ENCODE peak calls at places on chromosomes 5 and 9, in four cellular contexts. One of them, this sample, is unnamed. For H3K4me1, the result is how much of the 10 kb centered on the place peaks cover.

GRCh38 chr9:21015122-21015815 is 16.2 kb downstream of the HACD4 start:
- DNase-seq in IMR-90: peak
- DNase-seq in H1: no peak
- DNase-seq in H9: no peak
- DNase-seq in this sample: peak

GRCh38 chr9:93595461-93595860 is 19.1 kb downstream of the PHF2 start:
- DNase-seq in IMR-90: no peak
- DNase-seq in H9: no peak
- DNase-seq in H1: no peak
- DNase-seq in this sample: no peak

GRCh38 chr5:2876183-2876582 is 124.7 kb upstream of the IRX2 start:
- DNase-seq in IMR-90: no peak
- DNase-seq in H9: peak
- DNase-seq in H1: no peak
- DNase-seq in this sample: no peak

GRCh38 chr9:91571036-91571435 is 147.4 kb upstream of the NFIL3 start:
- DNase-seq in H9: no peak
- DNase-seq in IMR-90: no peak
- DNase-seq in H1: no peak
- DNase-seq in this sample: no peak

GRCh38 chr5:111394580-111394979 is 117.8 kb downstream of the STARD4 start:
- DNase-seq in H1: no peak
- DNase-seq in H9: no peak
- DNase-seq in IMR-90: peak
- DNase-seq in this sample: no peak

GRCh38 chr9:129617167-129617566 is 3.7 kb downstream of the C9orf50 start:
- DNase-seq in H9: peak
- DNase-seq in IMR-90: peak
- DNase-seq in H1: no peak
- DNase-seq in this sample: peak

GRCh38 chr9:33167949-33168535 is 906 bp upstream of the B4GALT1 start:
- DNase-seq in IMR-90: no peak
- DNase-seq in H1: no peak
- DNase-seq in H9: no peak
- DNase-seq in this sample: peak

GRCh38 chr9:131037336-131038255 is 28.6 kb downstream of the LAMC3 start:
- DNase-seq in IMR-90: peak
- DNase-seq in H9: no peak
- DNase-seq in H1: no peak
- DNase-seq in this sample: no peak

GRCh38 chr5:32314658-32315057 is 1.9 kb upstream of the MTMR12 start:
- DNase-seq in H9: no peak
- DNase-seq in H1: no peak
- DNase-seq in IMR-90: no peak
- DNase-seq in this sample: no peak

GRCh38 chr9:32395483-32396216 is 11.2 kb downstream of the ACO1 start:
- DNase-seq in H9: no peak
- DNase-seq in H1: no peak
- DNase-seq in IMR-90: peak
- DNase-seq in this sample: no peak

GRCh38 chr5:1406681-1407640 is 38.3 kb downstream of the SLC6A3 start:
- DNase-seq in H9: no peak
- DNase-seq in IMR-90: no peak
- DNase-seq in H1: no peak
- DNase-seq in this sample: no peak

GRCh38 chr5:130541617-130542221 is 623.3 kb downstream of the HINT1 start:
- DNase-seq in H1: no peak
- DNase-seq in H9: no peak
- DNase-seq in IMR-90: no peak
- DNase-seq in this sample: no peak

GRCh38 chr5:88736494-88736893 is 146.5 kb downstream of the MEF2C start:
- DNase-seq in IMR-90: no peak
- DNase-seq in H9: no peak
- DNase-seq in H1: no peak
- DNase-seq in this sample: no peak

GRCh38 chr9:6777218-6777902 is 19.6 kb downstream of the KDM4C start:
- DNase-seq in H1: no peak
- DNase-seq in H9: peak
- DNase-seq in IMR-90: no peak
- DNase-seq in this sample: peak

GRCh38 chr9:106921341-106921899 is 58.5 kb downstream of the ZNF462 start:
- DNase-seq in IMR-90: peak
- DNase-seq in H1: no peak
- DNase-seq in H9: no peak
- DNase-seq in this sample: peak

GRCh38 chr5:147971472-147971871 is 65.1 kb upstream of the C5orf46 start:
- DNase-seq in H9: no peak
- DNase-seq in H1: no peak
- DNase-seq in IMR-90: no peak
- DNase-seq in this sample: peak

GRCh38 chr5:147973086-147973485 is 66.7 kb upstream of the C5orf46 start:
- DNase-seq in IMR-90: no peak
- DNase-seq in H9: no peak
- DNase-seq in H1: no peak
- DNase-seq in this sample: no peak

GRCh38 chr5:147966829-147967228 is 60.5 kb upstream of the C5orf46 start:
- DNase-seq in H9: no peak
- DNase-seq in H1: no peak
- DNase-seq in IMR-90: no peak
- DNase-seq in this sample: no peak

GRCh38 chr5:147968855-147969254 is 62.5 kb upstream of the C5orf46 start:
- DNase-seq in IMR-90: no peak
- DNase-seq in H9: no peak
- DNase-seq in H1: no peak
- DNase-seq in this sample: no peak

DNA sequence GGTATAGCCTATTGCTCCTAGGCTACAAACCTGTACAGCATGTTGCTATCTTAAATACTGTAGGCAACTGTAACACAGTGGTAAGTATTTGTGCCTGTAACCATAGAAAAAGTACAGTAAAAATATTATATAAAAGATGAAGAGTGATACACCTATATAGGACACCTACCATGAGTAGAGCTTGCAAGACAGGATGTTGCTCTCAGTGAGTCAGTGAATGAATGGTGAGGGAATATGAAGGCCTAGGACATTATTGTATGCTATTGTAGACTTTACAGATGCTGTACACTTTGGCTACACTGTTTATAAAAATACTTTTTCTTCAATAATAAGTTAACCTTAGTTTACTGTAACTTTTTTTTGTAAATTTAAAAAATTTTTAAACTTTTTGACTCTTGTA is 66.1 kb upstream of the C5orf46 start:
- DNase-seq in H9: no peak
- DNase-seq in IMR-90: no peak
- DNase-seq in H1: no peak
- DNase-seq in this sample: no peak
- H3K4me1 ChIP-seq in H9: under half
- H3K4me1 ChIP-seq in IMR-90: under half
- H3K4me1 ChIP-seq in H1: under half
- H3K4me1 ChIP-seq in this sample: under half

GRCh38 chr9:114155967-114156294 is 594 bp downstream of the COL27A1 start:
- DNase-seq in H1: peak
- DNase-seq in H9: no peak
- DNase-seq in IMR-90: no peak
- DNase-seq in this sample: no peak

GRCh38 chr9:114156311-114156657 is 947 bp downstream of the COL27A1 start:
- DNase-seq in IMR-90: no peak
- DNase-seq in H1: no peak
- DNase-seq in H9: no peak
- DNase-seq in this sample: no peak

GRCh38 chr9:114155263-114155966 is at the start of gene COL27A1:
- DNase-seq in IMR-90: peak
- DNase-seq in H1: peak
- DNase-seq in H9: peak
- DNase-seq in this sample: peak

GRCh38 chr9:114157516-114158176 is 2.3 kb downstream of the COL27A1 start:
- DNase-seq in H9: no peak
- DNase-seq in IMR-90: peak
- DNase-seq in H1: no peak
- DNase-seq in this sample: no peak

GRCh38 chr9:114156658-114157421 is 1.5 kb downstream of the COL27A1 start:
- DNase-seq in H1: peak
- DNase-seq in IMR-90: peak
- DNase-seq in H9: peak
- DNase-seq in this sample: peak
- H3K56ac ChIP-seq in H1: no peak
- H3K56ac ChIP-seq in IMR-90: peak
- H3K56ac ChIP-seq in H9: no peak
- H3K56ac ChIP-seq in this sample: peak

DNA sequence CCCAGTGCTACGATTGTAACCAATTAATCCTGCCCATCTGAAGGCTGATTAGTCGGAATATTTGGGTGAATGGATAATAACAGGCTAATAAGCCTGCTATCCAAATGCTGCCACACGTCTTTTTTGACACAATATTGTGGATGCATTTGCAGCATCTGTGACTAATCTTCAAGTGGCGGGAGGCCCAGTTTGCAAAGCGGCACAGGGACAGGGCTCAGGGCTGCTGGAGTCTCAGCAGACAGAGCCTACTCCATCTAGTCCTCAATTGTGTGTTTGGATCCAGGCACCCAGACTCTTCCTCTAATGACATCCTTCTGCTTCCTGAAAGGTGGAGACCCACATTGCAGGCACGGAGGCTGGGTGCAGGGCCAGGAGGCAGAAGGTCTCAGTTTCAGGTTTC is 169.6 kb downstream of the ASTN2 start:
- DNase-seq in H9: no peak
- DNase-seq in H1: no peak
- DNase-seq in IMR-90: no peak
- DNase-seq in this sample: no peak
- H4K5ac ChIP-seq in H9: no peak
- H4K5ac ChIP-seq in H1: no peak
- H4K5ac ChIP-seq in IMR-90: no peak
- H4K5ac ChIP-seq in this sample: no peak

GRCh38 chr5:160171656-160172055 is 52.4 kb upstream of the PWWP2A start:
- DNase-seq in H1: no peak
- DNase-seq in H9: no peak
- DNase-seq in IMR-90: no peak
- DNase-seq in this sample: no peak
- H3K4me1 ChIP-seq in H1: under half
- H3K4me1 ChIP-seq in H9: under half
- H3K4me1 ChIP-seq in IMR-90: under half
- H3K4me1 ChIP-seq in this sample: under half

DNA sequence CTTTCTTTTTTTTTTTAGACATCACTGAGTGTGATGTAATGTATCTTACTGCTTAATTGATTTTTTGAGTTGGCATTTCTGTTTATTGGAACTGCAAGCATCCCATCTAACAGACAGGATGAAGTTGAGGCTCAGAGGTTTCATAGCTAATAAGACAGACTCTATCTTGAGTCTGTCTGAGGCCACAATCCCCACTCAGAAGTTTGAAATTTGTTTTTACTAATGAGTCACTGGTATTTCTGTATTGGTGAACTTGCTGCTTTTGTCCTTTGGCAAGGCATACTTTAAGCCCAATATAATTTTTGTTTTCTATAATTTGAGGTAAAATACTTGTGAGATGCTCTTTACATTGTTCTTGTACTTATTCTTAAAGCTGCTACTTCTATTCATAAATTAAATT is 491.2 kb downstream of the PSAT1 start:
- DNase-seq in IMR-90: peak
- DNase-seq in H1: no peak
- DNase-seq in H9: no peak
- DNase-seq in this sample: no peak
- H3K56ac ChIP-seq in IMR-90: no peak
- H3K56ac ChIP-seq in H1: no peak
- H3K56ac ChIP-seq in H9: no peak
- H3K56ac ChIP-seq in this sample: no peak

This sample was measured in mesendoderm.